ENCODE peak calls at places on chromosomes 3 and 15, in six cellular contexts. Z is hepatocyte; V is stomach; S is aorta; C is CD8-positive, alpha-beta T cell; T is PC-3. X is an unnamed sample.

GRCh38 chr3:70851066-70851465 is 538.6 kb upstream of the MDFIC2 start:
- DNase-seq in V (no peak), T (no peak), Z (no peak), S (no peak), C (no peak), X (no peak)

GRCh38 chr3:133595341-133595740 is 21.9 kb downstream of the CDV3 start:
- DNase-seq in Z (no peak), C (no peak), V (no peak), T (peak; percentile 38), S (no peak), X (no peak)

GRCh38 chr15:98904466-98905048 is 103.0 kb downstream of the PGPEP1L start:
- DNase-seq in V (no peak), T (peak; percentile 60), C (no peak), S (no peak), Z (peak; percentile 53), X (no peak)

GRCh38 chr3:40971191-40972168 is 227.8 kb upstream of the CTNNB1 start:
- DNase-seq in S (peak; percentile 80), V (peak; percentile 47), Z (peak; percentile 76), T (peak; percentile 96), C (no peak), X (peak; percentile 91)

GRCh38 chr15:61644550-61644949 is 415.4 kb upstream of the RORA start:
- DNase-seq in T (no peak), V (no peak), Z (no peak), C (no peak), S (no peak), X (no peak)

GRCh38 chr15:77659350-77660321 is 26.9 kb upstream of the LINGO1 start:
- DNase-seq in V (peak; percentile 36), T (peak; percentile 60), S (no peak), Z (peak; percentile 89), C (no peak), X (peak; percentile 74)

GRCh38 chr3:160876568-160877100 is 120.6 kb downstream of the PPM1L start:
- DNase-seq in V (no peak), Z (no peak), S (no peak), C (no peak), T (no peak), X (no peak)

GRCh38 chr3:122092460-122093165 is 37.5 kb downstream of the CD86 start:
- DNase-seq in S (no peak), T (peak; percentile 81), Z (peak; percentile 23), V (no peak), C (no peak), X (peak; percentile 7)

GRCh38 chr3:141656771-141657170 is 81.3 kb upstream of the RNF7 start:
- DNase-seq in T (no peak), S (no peak), Z (no peak), C (no peak), V (no peak), X (no peak)

GRCh38 chr15:85730001-85730820 is 64.5 kb downstream of the KLHL25 start:
- DNase-seq in Z (peak; percentile 79), S (no peak), T (peak; percentile 80), C (no peak), V (no peak), X (peak; percentile 77)

GRCh38 chr3:192090586-192090985 is 629.6 kb downstream of the PYDC2 start:
- DNase-seq in C (no peak), S (no peak), V (no peak), T (peak; percentile 13), Z (no peak), X (no peak)

GRCh38 chr15:86162172-86162591 is 82.5 kb downstream of the AGBL1 start:
- DNase-seq in T (no peak), C (no peak), Z (no peak), V (no peak), S (no peak), X (no peak)

GRCh38 chr3:169453256-169454059 is 210.1 kb downstream of the MECOM start:
- DNase-seq in S (no peak), Z (no peak), C (no peak), T (peak; percentile 53), V (no peak), X (peak; percentile 17)

GRCh38 chr3:150278843-150279341 is 129.2 kb upstream of the TSC22D2 start:
- DNase-seq in C (no peak), Z (peak; percentile 60), T (no peak), S (no peak), V (no peak), X (peak; percentile 96)

GRCh38 chr3:6416049-6416661 is 444.8 kb upstream of the GRM7 start:
- DNase-seq in V (no peak), S (no peak), T (no peak), Z (no peak), C (no peak), X (no peak)

GRCh38 chr15:51260262-51260661 is 78.1 kb downstream of the CYP19A1 start:
- DNase-seq in V (no peak), Z (no peak), T (no peak), C (no peak), S (no peak), X (no peak)

GRCh38 chr3:105399611-105400010 is 32.9 kb downstream of the ALCAM start:
- DNase-seq in V (no peak), S (no peak), T (no peak), Z (no peak), C (no peak), X (no peak)

GRCh38 chr3:4271834-4272233 is 31.3 kb upstream of the SETMAR start:
- DNase-seq in T (peak; percentile 68), V (no peak), Z (peak; percentile 69), C (no peak), S (no peak), X (peak; percentile 14)

GRCh38 chr15:56168394-56168793 is 75.3 kb downstream of the RFX7 start:
- DNase-seq in C (no peak), S (no peak), Z (no peak), T (peak; percentile 44), V (no peak), X (no peak)

GRCh38 chr3:20023663-20024417 is 11.8 kb upstream of the PP2D1 start:
- DNase-seq in Z (peak; percentile 40), S (no peak), C (no peak), T (no peak), V (peak; percentile 67), X (no peak)

GRCh38 chr3:129747982-129748381 is 141.5 kb upstream of the PLXND1 start:
- DNase-seq in Z (no peak), T (no peak), C (no peak), S (no peak), V (no peak), X (no peak)

GRCh38 chr3:46690798-46691197 is 2.7 kb downstream of the ALS2CL start:
- DNase-seq in Z (peak; percentile 42), C (no peak), S (no peak), V (peak; percentile 68), T (peak; percentile 70), X (peak; percentile 83)
- H3K4me1 ChIP-seq in Z (peaks cover 12% of the 10 kb centered on the region), C (peaks cover 47% of the 10 kb centered on the region), S (no peaks in the 10 kb centered on the region), V (peaks cover 54% of the 10 kb centered on the region), T (peaks cover 33% of the 10 kb centered on the region), X (peaks cover 10% of the 10 kb centered on the region)

GRCh38 chr3:87318609-87319008 is 42.2 kb upstream of the POU1F1 start:
- DNase-seq in T (peak; percentile 79), Z (no peak), C (no peak), S (no peak), V (no peak), X (no peak)
- H3K4me1 ChIP-seq in T (peaks cover 42% of the 10 kb centered on the region), Z (peaks cover 15% of the 10 kb centered on the region), C (no peaks in the 10 kb centered on the region), S (no peaks in the 10 kb centered on the region), V (no peaks in the 10 kb centered on the region), X (no peaks in the 10 kb centered on the region)

DNA sequence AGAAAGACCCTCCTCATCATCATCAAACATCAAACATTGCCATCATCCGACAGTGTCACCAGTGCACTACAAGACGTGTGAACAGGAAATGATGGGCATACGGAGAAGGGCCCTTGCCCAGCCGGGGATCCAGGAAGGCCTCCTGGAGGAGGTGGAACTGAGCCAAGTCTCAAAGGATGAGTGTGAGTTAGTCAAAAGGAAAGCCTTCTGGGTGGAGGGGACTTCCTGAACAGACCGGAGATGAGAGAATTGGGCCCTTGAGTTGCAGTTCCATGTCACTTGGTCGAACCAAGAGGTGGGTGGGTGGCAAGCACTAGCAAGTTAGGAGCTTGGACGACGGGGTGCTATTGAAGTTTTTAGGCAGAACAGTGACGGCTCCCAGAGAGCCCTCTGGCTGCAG is 8.5 kb downstream of the SEMA4B start:
- DNase-seq in S (no peak), V (no peak), Z (no peak), C (no peak), T (peak; percentile 38), X (no peak)
- H3K4me1 ChIP-seq in S (no peaks in the 10 kb centered on the region), V (peaks cover 68% of the 10 kb centered on the region), Z (peaks cover 24% of the 10 kb centered on the region), C (no peaks in the 10 kb centered on the region), T (peaks cover 51% of the 10 kb centered on the region), X (peaks cover 6% of the 10 kb centered on the region)

DNA sequence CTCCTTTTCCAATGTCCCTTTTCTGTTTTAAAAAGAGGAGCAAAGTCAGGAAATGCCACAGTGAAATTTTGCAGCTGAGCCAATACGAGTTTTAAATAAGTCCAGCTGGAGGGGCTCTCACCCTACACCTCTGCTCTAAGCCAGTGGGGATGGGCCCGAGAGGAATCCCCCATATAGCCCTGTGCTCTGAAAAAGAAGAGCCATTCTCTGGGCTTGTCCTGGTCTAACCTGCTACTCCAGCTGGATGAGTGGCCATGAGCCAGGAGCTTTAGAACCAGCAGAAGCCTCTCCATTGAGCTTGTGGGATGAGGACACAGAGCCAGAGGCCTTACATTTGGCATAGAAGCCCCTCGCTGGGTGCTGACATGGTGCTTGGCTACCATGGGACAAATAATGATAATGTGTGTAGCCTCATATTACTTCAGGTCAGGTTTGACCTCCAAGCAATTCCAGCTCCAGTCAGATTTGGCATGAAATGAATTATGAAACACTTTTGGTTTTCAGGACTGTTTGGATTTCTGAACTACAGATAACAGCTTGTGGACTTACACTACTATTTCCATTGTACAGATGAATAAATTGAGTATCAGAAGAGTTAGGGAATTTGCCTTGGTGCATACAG is 172.4 kb downstream of the CHST2 start:
- DNase-seq in C (no peak), V (no peak), T (no peak), Z (no peak), S (no peak), X (no peak)
- H3K4me1 ChIP-seq in C (no peaks in the 10 kb centered on the region), V (peaks cover 5% of the 10 kb centered on the region), T (peaks cover 13% of the 10 kb centered on the region), Z (no peaks in the 10 kb centered on the region), S (no peaks in the 10 kb centered on the region), X (peaks cover 4% of the 10 kb centered on the region)

GRCh38 chr15:80070840-80071239 is 11.4 kb downstream of the ZFAND6 start:
- DNase-seq in T (peak; percentile 36), Z (no peak), C (no peak), S (no peak), V (no peak), X (no peak)
- H3K4me1 ChIP-seq in T (peaks cover 32% of the 10 kb centered on the region), Z (peaks cover 25% of the 10 kb centered on the region), C (peaks cover 31% of the 10 kb centered on the region), S (no peaks in the 10 kb centered on the region), V (peaks cover 78% of the 10 kb centered on the region), X (no peaks in the 10 kb centered on the region)